ENCODE peak calls at places on chromosomes 16 and 17, in ten cellular contexts. One of them, this sample, is unnamed. For H3K4me1, the result is how much of the 10 kb centered on the place peaks cover.

GRCh38 chr17:17899486-17899885 is 62.7 kb upstream of the SREBF1 start:
- DNase-seq in MM.1S: no peak
- DNase-seq in heart left ventricle: no peak
- DNase-seq in uterus: no peak
- DNase-seq in PC-3: no peak
- DNase-seq in CD4-positive, alpha-beta memory T cell: no peak
- DNase-seq in tibial nerve: no peak
- DNase-seq in adipocyte: no peak
- DNase-seq in effector memory CD4-positive, alpha-beta T cell: no peak
- DNase-seq in esophagus muscularis mucosa: no peak
- DNase-seq in this sample: no peak

GRCh38 chr16:12252616-12253015 is 276.1 kb downstream of the SNX29 start:
- DNase-seq in effector memory CD4-positive, alpha-beta T cell: no peak
- DNase-seq in PC-3: no peak
- DNase-seq in tibial nerve: no peak
- DNase-seq in heart left ventricle: no peak
- DNase-seq in adipocyte: no peak
- DNase-seq in MM.1S: no peak
- DNase-seq in esophagus muscularis mucosa: no peak
- DNase-seq in CD4-positive, alpha-beta memory T cell: no peak
- DNase-seq in uterus: no peak
- DNase-seq in this sample: no peak

GRCh38 chr17:31559647-31560501 is 168.4 kb downstream of the RAB11FIP4 start:
- DNase-seq in tibial nerve: no peak
- DNase-seq in effector memory CD4-positive, alpha-beta T cell: no peak
- DNase-seq in uterus: no peak
- DNase-seq in esophagus muscularis mucosa: no peak
- DNase-seq in adipocyte: peak
- DNase-seq in heart left ventricle: peak
- DNase-seq in CD4-positive, alpha-beta memory T cell: no peak
- DNase-seq in PC-3: no peak
- DNase-seq in MM.1S: no peak
- DNase-seq in this sample: no peak

GRCh38 chr16:396605-397004 is 394 bp upstream of the NME4 start:
- DNase-seq in MM.1S: peak
- DNase-seq in adipocyte: peak
- DNase-seq in uterus: no peak
- DNase-seq in effector memory CD4-positive, alpha-beta T cell: no peak
- DNase-seq in PC-3: peak
- DNase-seq in esophagus muscularis mucosa: no peak
- DNase-seq in heart left ventricle: no peak
- DNase-seq in tibial nerve: no peak
- DNase-seq in CD4-positive, alpha-beta memory T cell: no peak
- DNase-seq in this sample: no peak

GRCh38 chr17:12983986-12984932 is 33.6 kb downstream of the ELAC2 start:
- DNase-seq in heart left ventricle: peak
- DNase-seq in esophagus muscularis mucosa: no peak
- DNase-seq in adipocyte: peak
- DNase-seq in effector memory CD4-positive, alpha-beta T cell: no peak
- DNase-seq in CD4-positive, alpha-beta memory T cell: no peak
- DNase-seq in tibial nerve: no peak
- DNase-seq in uterus: peak
- DNase-seq in PC-3: peak
- DNase-seq in MM.1S: no peak
- DNase-seq in this sample: no peak

GRCh38 chr16:46918905-46919792 is 35.0 kb downstream of the GPT2 start:
- DNase-seq in heart left ventricle: no peak
- DNase-seq in esophagus muscularis mucosa: no peak
- DNase-seq in PC-3: no peak
- DNase-seq in CD4-positive, alpha-beta memory T cell: no peak
- DNase-seq in uterus: no peak
- DNase-seq in adipocyte: no peak
- DNase-seq in tibial nerve: no peak
- DNase-seq in MM.1S: no peak
- DNase-seq in effector memory CD4-positive, alpha-beta T cell: no peak
- DNase-seq in this sample: peak

GRCh38 chr17:80119839-80120238 is 18.5 kb downstream of the GAA start:
- DNase-seq in MM.1S: no peak
- DNase-seq in adipocyte: no peak
- DNase-seq in PC-3: no peak
- DNase-seq in CD4-positive, alpha-beta memory T cell: no peak
- DNase-seq in esophagus muscularis mucosa: no peak
- DNase-seq in heart left ventricle: no peak
- DNase-seq in uterus: no peak
- DNase-seq in effector memory CD4-positive, alpha-beta T cell: no peak
- DNase-seq in tibial nerve: no peak
- DNase-seq in this sample: no peak

GRCh38 chr17:79901131-79901530 is 61.9 kb upstream of the CBX4 start:
- DNase-seq in MM.1S: no peak
- DNase-seq in effector memory CD4-positive, alpha-beta T cell: no peak
- DNase-seq in uterus: no peak
- DNase-seq in PC-3: no peak
- DNase-seq in CD4-positive, alpha-beta memory T cell: no peak
- DNase-seq in adipocyte: no peak
- DNase-seq in esophagus muscularis mucosa: no peak
- DNase-seq in tibial nerve: no peak
- DNase-seq in heart left ventricle: no peak
- DNase-seq in this sample: no peak

GRCh38 chr17:40450175-40450574 is 6.9 kb downstream of the IGFBP4 start:
- DNase-seq in heart left ventricle: no peak
- DNase-seq in CD4-positive, alpha-beta memory T cell: peak
- DNase-seq in MM.1S: peak
- DNase-seq in effector memory CD4-positive, alpha-beta T cell: no peak
- DNase-seq in uterus: peak
- DNase-seq in PC-3: peak
- DNase-seq in adipocyte: peak
- DNase-seq in tibial nerve: no peak
- DNase-seq in esophagus muscularis mucosa: no peak
- DNase-seq in this sample: peak

GRCh38 chr17:80394629-80395216 is 20.2 kb upstream of the ENDOV start:
- DNase-seq in effector memory CD4-positive, alpha-beta T cell: no peak
- DNase-seq in PC-3: no peak
- DNase-seq in uterus: no peak
- DNase-seq in CD4-positive, alpha-beta memory T cell: no peak
- DNase-seq in MM.1S: no peak
- DNase-seq in adipocyte: no peak
- DNase-seq in tibial nerve: no peak
- DNase-seq in esophagus muscularis mucosa: no peak
- DNase-seq in heart left ventricle: no peak
- DNase-seq in this sample: no peak

GRCh38 chr16:878886-879285 is 78.4 kb upstream of the GNG13 start:
- DNase-seq in esophagus muscularis mucosa: no peak
- DNase-seq in MM.1S: no peak
- DNase-seq in effector memory CD4-positive, alpha-beta T cell: no peak
- DNase-seq in adipocyte: no peak
- DNase-seq in tibial nerve: no peak
- DNase-seq in heart left ventricle: peak
- DNase-seq in PC-3: no peak
- DNase-seq in CD4-positive, alpha-beta memory T cell: no peak
- DNase-seq in uterus: no peak
- DNase-seq in this sample: no peak

GRCh38 chr16:14399397-14400284 is 230.4 kb downstream of the PARN start:
- DNase-seq in CD4-positive, alpha-beta memory T cell: no peak
- DNase-seq in tibial nerve: peak
- DNase-seq in PC-3: peak
- DNase-seq in effector memory CD4-positive, alpha-beta T cell: no peak
- DNase-seq in uterus: peak
- DNase-seq in adipocyte: peak
- DNase-seq in MM.1S: peak
- DNase-seq in heart left ventricle: no peak
- DNase-seq in esophagus muscularis mucosa: no peak
- DNase-seq in this sample: no peak

GRCh38 chr16:89122322-89122831 is 28.7 kb downstream of the ACSF3 start:
- DNase-seq in heart left ventricle: peak
- DNase-seq in adipocyte: no peak
- DNase-seq in uterus: no peak
- DNase-seq in MM.1S: peak
- DNase-seq in PC-3: no peak
- DNase-seq in effector memory CD4-positive, alpha-beta T cell: peak
- DNase-seq in tibial nerve: no peak
- DNase-seq in esophagus muscularis mucosa: no peak
- DNase-seq in CD4-positive, alpha-beta memory T cell: peak
- DNase-seq in this sample: peak

GRCh38 chr17:69773081-69773480 is 301.9 kb upstream of the KCNJ16 start:
- DNase-seq in tibial nerve: no peak
- DNase-seq in PC-3: peak
- DNase-seq in heart left ventricle: no peak
- DNase-seq in MM.1S: no peak
- DNase-seq in esophagus muscularis mucosa: no peak
- DNase-seq in CD4-positive, alpha-beta memory T cell: no peak
- DNase-seq in uterus: no peak
- DNase-seq in adipocyte: no peak
- DNase-seq in effector memory CD4-positive, alpha-beta T cell: no peak
- DNase-seq in this sample: no peak

DNA sequence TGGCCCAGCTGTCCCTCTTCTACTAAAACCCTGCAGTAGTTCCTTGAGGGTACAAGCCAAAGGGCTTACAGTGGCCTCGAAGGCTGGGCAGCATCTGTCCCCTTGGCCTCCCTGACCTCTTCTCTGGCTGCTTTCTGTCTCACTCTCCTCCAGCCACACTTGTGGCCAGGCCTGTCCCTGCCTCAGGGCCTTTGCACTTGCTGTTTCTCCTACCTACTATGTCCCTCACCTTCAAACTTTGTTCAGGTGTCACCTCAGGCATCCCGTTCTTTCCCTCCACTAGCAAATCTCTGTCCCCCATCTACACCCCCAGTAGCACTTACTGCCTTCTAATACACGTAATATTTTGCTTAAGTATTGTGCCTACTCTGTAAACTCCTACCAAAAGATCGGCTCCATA is 6.0 kb downstream of the ABCC1 start:
- DNase-seq in MM.1S: no peak
- DNase-seq in heart left ventricle: no peak
- DNase-seq in uterus: no peak
- DNase-seq in tibial nerve: no peak
- DNase-seq in CD4-positive, alpha-beta memory T cell: no peak
- DNase-seq in PC-3: no peak
- DNase-seq in effector memory CD4-positive, alpha-beta T cell: no peak
- DNase-seq in esophagus muscularis mucosa: no peak
- DNase-seq in adipocyte: no peak
- DNase-seq in this sample: no peak
- H3K4me1 ChIP-seq in MM.1S: under half
- H3K4me1 ChIP-seq in heart left ventricle: under half
- H3K4me1 ChIP-seq in uterus: under half
- H3K4me1 ChIP-seq in tibial nerve: under half
- H3K4me1 ChIP-seq in CD4-positive, alpha-beta memory T cell: half or more
- H3K4me1 ChIP-seq in PC-3: under half
- H3K4me1 ChIP-seq in effector memory CD4-positive, alpha-beta T cell: under half
- H3K4me1 ChIP-seq in esophagus muscularis mucosa: under half
- H3K4me1 ChIP-seq in adipocyte: under half
- H3K4me1 ChIP-seq in this sample: under half

DNA sequence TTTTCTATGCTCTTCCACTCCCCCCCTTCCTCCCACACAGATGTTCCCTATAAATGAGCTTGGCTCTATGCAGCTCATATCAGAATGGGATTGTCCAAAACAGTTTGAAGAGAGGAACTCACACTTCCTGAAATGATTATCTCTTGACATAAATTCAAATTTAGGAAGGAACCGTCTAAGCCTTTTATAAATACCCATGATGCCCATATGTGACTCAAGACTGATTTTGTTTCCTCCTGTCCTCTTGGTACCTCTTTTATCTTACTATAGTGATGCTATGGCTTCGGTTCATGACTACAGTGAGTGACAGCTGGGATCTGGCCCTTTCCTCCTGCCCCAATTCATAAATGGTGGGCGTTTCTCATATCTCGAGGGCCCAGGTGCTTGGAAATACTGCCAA is 16.6 kb upstream of the TERF2 start:
- DNase-seq in adipocyte: no peak
- DNase-seq in esophagus muscularis mucosa: no peak
- DNase-seq in MM.1S: no peak
- DNase-seq in effector memory CD4-positive, alpha-beta T cell: no peak
- DNase-seq in PC-3: no peak
- DNase-seq in tibial nerve: no peak
- DNase-seq in CD4-positive, alpha-beta memory T cell: no peak
- DNase-seq in heart left ventricle: no peak
- DNase-seq in uterus: no peak
- DNase-seq in this sample: no peak
- H3K4me1 ChIP-seq in adipocyte: under half
- H3K4me1 ChIP-seq in esophagus muscularis mucosa: under half
- H3K4me1 ChIP-seq in MM.1S: under half
- H3K4me1 ChIP-seq in effector memory CD4-positive, alpha-beta T cell: under half
- H3K4me1 ChIP-seq in PC-3: under half
- H3K4me1 ChIP-seq in tibial nerve: under half
- H3K4me1 ChIP-seq in CD4-positive, alpha-beta memory T cell: under half
- H3K4me1 ChIP-seq in heart left ventricle: under half
- H3K4me1 ChIP-seq in uterus: under half
- H3K4me1 ChIP-seq in this sample: under half

DNA sequence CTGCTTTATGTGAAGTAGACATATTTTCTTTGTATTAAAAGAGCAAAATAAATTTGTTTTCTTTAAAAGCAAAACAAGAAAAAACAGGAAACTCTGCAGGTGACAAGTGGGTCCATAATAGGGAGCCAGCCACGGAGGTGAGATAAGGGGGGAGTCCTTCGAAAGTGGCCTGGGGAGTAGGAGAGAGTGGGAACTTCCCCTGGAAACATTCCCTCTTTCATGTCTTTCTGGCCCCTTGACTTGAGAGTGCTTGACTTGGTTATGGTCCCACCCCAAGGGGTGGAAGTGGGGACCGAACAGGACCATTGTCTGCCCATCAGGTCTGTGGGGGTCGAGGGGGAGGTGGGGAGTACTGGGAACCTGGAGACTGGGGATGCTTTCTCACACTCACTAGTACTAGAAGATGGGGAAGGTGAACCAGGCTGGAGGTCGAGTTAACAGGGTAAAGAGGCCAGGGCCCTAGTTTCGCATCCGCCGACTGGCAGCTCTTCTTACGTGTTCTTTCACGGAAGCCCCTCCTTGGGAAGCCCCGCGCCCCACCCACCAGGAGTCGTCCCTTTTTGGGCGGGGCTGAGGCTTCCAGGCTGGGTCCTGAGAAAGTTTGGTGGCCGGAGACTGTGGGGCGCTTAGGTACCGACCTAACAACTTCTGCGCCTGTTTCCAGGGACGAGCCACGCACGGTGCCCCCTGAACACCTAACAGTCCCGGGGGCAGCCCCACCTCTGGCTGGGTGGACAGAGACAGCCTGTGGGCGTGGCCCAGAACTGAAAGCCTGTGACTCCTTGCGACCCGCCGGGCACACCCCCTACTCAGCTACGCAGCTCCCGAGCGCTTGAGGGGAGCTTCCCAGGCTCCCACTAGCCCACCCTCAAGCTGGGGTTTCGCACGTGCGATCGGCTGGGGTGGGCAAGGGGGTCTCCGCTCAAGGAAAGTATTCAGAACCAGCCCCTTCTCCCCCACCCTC is 790 bp downstream of the TRADD start:
- DNase-seq in esophagus muscularis mucosa: no peak
- DNase-seq in PC-3: peak
- DNase-seq in adipocyte: peak
- DNase-seq in effector memory CD4-positive, alpha-beta T cell: peak
- DNase-seq in CD4-positive, alpha-beta memory T cell: peak
- DNase-seq in MM.1S: peak
- DNase-seq in heart left ventricle: no peak
- DNase-seq in uterus: no peak
- DNase-seq in tibial nerve: no peak
- DNase-seq in this sample: peak
- H3K4me1 ChIP-seq in esophagus muscularis mucosa: half or more
- H3K4me1 ChIP-seq in PC-3: under half
- H3K4me1 ChIP-seq in adipocyte: under half
- H3K4me1 ChIP-seq in effector memory CD4-positive, alpha-beta T cell: half or more
- H3K4me1 ChIP-seq in CD4-positive, alpha-beta memory T cell: half or more
- H3K4me1 ChIP-seq in MM.1S: under half
- H3K4me1 ChIP-seq in heart left ventricle: half or more
- H3K4me1 ChIP-seq in uterus: under half
- H3K4me1 ChIP-seq in tibial nerve: under half
- H3K4me1 ChIP-seq in this sample: under half

GRCh38 chr17:78109489-78109761 is 19.1 kb downstream of the TMC6 start:
- DNase-seq in esophagus muscularis mucosa: no peak
- DNase-seq in CD4-positive, alpha-beta memory T cell: no peak
- DNase-seq in adipocyte: no peak
- DNase-seq in tibial nerve: no peak
- DNase-seq in PC-3: no peak
- DNase-seq in effector memory CD4-positive, alpha-beta T cell: no peak
- DNase-seq in uterus: no peak
- DNase-seq in heart left ventricle: no peak
- DNase-seq in MM.1S: no peak
- DNase-seq in this sample: no peak
- H3K4me1 ChIP-seq in esophagus muscularis mucosa: under half
- H3K4me1 ChIP-seq in CD4-positive, alpha-beta memory T cell: under half
- H3K4me1 ChIP-seq in adipocyte: under half
- H3K4me1 ChIP-seq in tibial nerve: under half
- H3K4me1 ChIP-seq in PC-3: under half
- H3K4me1 ChIP-seq in effector memory CD4-positive, alpha-beta T cell: under half
- H3K4me1 ChIP-seq in uterus: under half
- H3K4me1 ChIP-seq in heart left ventricle: under half
- H3K4me1 ChIP-seq in MM.1S: under half
- H3K4me1 ChIP-seq in this sample: under half

This sample was measured in small intestine.